ENCODE peak calls at places on chromosomes 16 and 17, in eight cellular contexts. H, M, P, G, X, W, L and V are unnamed samples.

GRCh38 chr17:27349540-27350021 is 55.7 kb downstream of the WSB1 start:
- DNase-seq in X (no peak), M (no peak), G (no peak), H (no peak), P (no peak), W (no peak), L (no peak), V (peak)

GRCh38 chr17:56653877-56654276 is 60.4 kb downstream of the NOG start:
- DNase-seq in G (peak), W (peak), L (peak), P (no peak), M (no peak), X (peak), H (no peak), V (peak)

GRCh38 chr17:30415491-30415890 is 36.8 kb downstream of the CPD start:
- DNase-seq in W (peak), G (no peak), H (no peak), L (no peak), P (no peak), M (no peak), X (no peak), V (peak)

GRCh38 chr17:82598256-82599011 is 49.8 kb downstream of the WDR45B start:
- DNase-seq in W (peak), X (no peak), H (no peak), G (no peak), L (no peak), P (no peak), M (no peak), V (no peak)

GRCh38 chr17:7842380-7842949 is 8.4 kb downstream of the KDM6B start:
- DNase-seq in M (peak), P (peak), W (peak), G (peak), X (peak), L (no peak), H (peak), V (peak)

GRCh38 chr17:147796-148740 is 10.7 kb downstream of the SCGB1C2 start:
- DNase-seq in X (no peak), G (no peak), M (no peak), H (peak), L (no peak), W (no peak), P (no peak), V (no peak)

GRCh38 chr17:43998552-43998951 is 5.9 kb upstream of the NAGS start:
- DNase-seq in H (no peak), L (no peak), G (no peak), W (peak), X (no peak), P (no peak), M (no peak), V (no peak)

GRCh38 chr17:59406808-59407381 is 75.4 kb downstream of the YPEL2 start:
- DNase-seq in H (peak), P (no peak), L (peak), M (no peak), X (peak), G (no peak), W (peak), V (peak)

GRCh38 chr17:29857823-29858222 is 72.2 kb downstream of the SSH2 start:
- DNase-seq in G (no peak), L (no peak), W (no peak), H (no peak), M (no peak), P (no peak), X (no peak), V (no peak)

GRCh38 chr16:81697321-81697885 is 81.7 kb upstream of the PLCG2 start:
- DNase-seq in P (no peak), M (no peak), L (no peak), X (peak), G (peak), W (peak), H (peak), V (peak)

GRCh38 chr17:65473985-65474384 is 87.5 kb downstream of the AXIN2 start:
- DNase-seq in G (no peak), M (no peak), X (no peak), L (no peak), H (no peak), W (no peak), P (no peak), V (no peak)

GRCh38 chr17:40329981-40330794 is 21.2 kb downstream of the RARA start:
- DNase-seq in W (no peak), H (peak), P (no peak), G (no peak), X (no peak), M (no peak), L (no peak), V (no peak)

GRCh38 chr17:60712675-60713074 is 35.0 kb downstream of the BCAS3 start:
- DNase-seq in G (no peak), W (no peak), P (no peak), X (peak), H (no peak), M (no peak), L (peak), V (no peak)

GRCh38 chr17:4782652-4783051 is 3.5 kb downstream of the VMO1 start:
- DNase-seq in W (no peak), L (no peak), G (no peak), P (no peak), H (no peak), X (no peak), M (no peak), V (no peak)

GRCh38 chr16:87757841-87758426 is 7.9 kb downstream of the KLHDC4 start:
- DNase-seq in W (peak), M (no peak), L (peak), P (no peak), G (no peak), X (no peak), H (no peak), V (peak)

GRCh38 chr17:43401293-43401692 is 2.5 kb downstream of the ARL4D start:
- DNase-seq in L (peak), G (peak), W (peak), P (peak), H (peak), X (peak), M (no peak), V (peak)

GRCh38 chr17:40355804-40356758 is 8.5 kb downstream of the GJD3 start:
- DNase-seq in X (no peak), G (no peak), W (no peak), M (no peak), P (no peak), H (no peak), L (no peak), V (no peak)

GRCh38 chr16:81493755-81494433 is 49.3 kb downstream of the CMIP start:
- DNase-seq in G (peak), H (peak), X (peak), W (peak), L (no peak), P (no peak), M (no peak), V (peak)

GRCh38 chr16:86911311-86911999 is 333.1 kb downstream of the FOXL1 start:
- DNase-seq in P (no peak), L (no peak), M (no peak), W (peak), G (no peak), X (no peak), H (no peak), V (no peak)

GRCh38 chr17:61238455-61238933 is 161.1 kb upstream of the TBX2 start:
- DNase-seq in M (no peak), G (no peak), H (no peak), W (peak), P (no peak), L (no peak), X (no peak), V (no peak)

GRCh38 chr17:77687417-77687816 is 271.1 kb upstream of the TNRC6C start:
- DNase-seq in X (no peak), G (no peak), H (no peak), W (no peak), L (no peak), M (no peak), P (no peak), V (no peak)

GRCh38 chr16:76293980-76294690 is 16.9 kb downstream of the CNTNAP4 start:
- DNase-seq in G (no peak), L (no peak), W (no peak), P (no peak), H (no peak), M (no peak), X (no peak), V (peak)

GRCh38 chr16:642189-643049 is 791 bp downstream of the MCRIP2 start:
- DNase-seq in H (peak), M (no peak), G (no peak), W (peak), X (peak), P (no peak), L (no peak), V (peak)

GRCh38 chr17:6567528-6568185 is 11.3 kb upstream of the PITPNM3 start:
- DNase-seq in M (no peak), L (no peak), W (no peak), P (no peak), H (no peak), G (no peak), X (no peak), V (peak)

GRCh38 chr16:67526149-67526732 is 2.4 kb upstream of the RIPOR1 start:
- DNase-seq in M (no peak), P (no peak), X (no peak), L (no peak), W (peak), H (no peak), G (no peak), V (no peak)

GRCh38 chr16:53924311-53924860 is 220.4 kb downstream of the FTO start:
- DNase-seq in L (no peak), G (no peak), H (no peak), M (no peak), P (no peak), W (no peak), X (peak), V (no peak)

GRCh38 chr17:64732336-64733006 is 70.4 kb upstream of the SMURF2 start:
- DNase-seq in W (peak), H (peak), L (no peak), X (no peak), M (no peak), P (no peak), G (peak), V (peak)

GRCh38 chr16:5928476-5929055 is 831.0 kb upstream of the EEF2KMT start:
- DNase-seq in X (no peak), L (no peak), W (no peak), M (no peak), G (no peak), H (no peak), P (no peak), V (no peak)

GRCh38 chr16:48881272-48881671 is 271.3 kb upstream of the N4BP1 start:
- DNase-seq in L (no peak), M (no peak), P (no peak), G (no peak), W (no peak), X (no peak), H (no peak), V (no peak)

GRCh38 chr17:48012151-48012520 is 25.5 kb downstream of the COPZ2 start:
- DNase-seq in L (no peak), W (no peak), X (peak), H (peak), M (peak), G (no peak), P (no peak), V (peak)

GRCh38 chr17:78307887-78308633 is 51.8 kb downstream of the SOCS3 start:
- DNase-seq in L (no peak), X (peak), P (no peak), H (peak), W (no peak), M (no peak), G (no peak), V (no peak)

GRCh38 chr16:17658881-17659280 is 188.1 kb upstream of the XYLT1 start:
- DNase-seq in L (no peak), X (no peak), P (no peak), G (no peak), W (peak), H (no peak), M (no peak), V (no peak)

GRCh38 chr17:69719474-69720048 is 305.1 kb downstream of the MAP2K6 start:
- DNase-seq in G (no peak), X (no peak), M (no peak), H (no peak), P (no peak), L (no peak), W (no peak), V (no peak)

GRCh38 chr17:45313419-45313771 is 3.4 kb downstream of the MAP3K14 start:
- DNase-seq in G (no peak), H (no peak), X (no peak), M (no peak), W (no peak), P (no peak), L (no peak), V (no peak)

GRCh38 chr17:45312477-45313418 is 4.1 kb downstream of the MAP3K14 start:
- DNase-seq in H (no peak), M (no peak), W (no peak), G (no peak), X (no peak), L (no peak), P (no peak), V (no peak)

GRCh38 chr17:45310380-45311324 is 6.2 kb downstream of the MAP3K14 start:
- DNase-seq in M (no peak), L (no peak), G (no peak), H (peak), P (no peak), W (peak), X (no peak), V (peak)

GRCh38 chr17:45311406-45311761 is 5.4 kb downstream of the MAP3K14 start:
- DNase-seq in X (no peak), H (no peak), G (no peak), P (no peak), M (no peak), L (no peak), W (no peak), V (no peak)

GRCh38 chr17:45311762-45312476 is 4.9 kb downstream of the MAP3K14 start:
- DNase-seq in W (peak), P (no peak), G (peak), M (peak), X (peak), H (peak), L (peak), V (no peak)
- H3K4me3 ChIP-seq in W (no peak), P (peak), G (peak), M (peak), X (no peak), H (no peak), L (peak), V (peak)

DNA sequence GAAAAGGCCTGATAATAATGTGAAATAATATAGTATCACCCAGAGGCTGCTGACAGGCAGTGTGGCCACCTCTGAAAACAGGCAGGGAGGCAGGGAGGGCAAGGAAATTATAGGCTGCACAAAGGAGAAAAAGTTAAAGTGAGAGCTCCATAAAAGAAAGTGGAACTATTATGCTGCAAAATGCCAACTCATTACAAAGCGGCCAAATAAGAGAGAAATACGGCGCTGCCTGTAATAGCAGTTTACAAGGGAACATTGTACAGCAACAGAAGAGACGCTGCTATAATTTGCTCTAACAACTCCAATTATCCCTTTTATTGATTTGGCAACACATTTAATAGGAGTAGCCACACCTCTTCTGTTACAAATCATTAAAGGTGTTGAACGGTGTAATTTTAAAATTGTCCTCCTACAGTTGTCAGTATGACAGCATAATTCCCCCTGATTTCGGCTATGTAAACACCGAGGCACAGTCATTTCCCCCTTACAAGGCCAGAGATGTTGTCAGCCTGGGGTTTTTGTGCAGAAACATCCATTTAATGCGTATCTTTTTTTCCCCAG is 120.3 kb downstream of the MRM1 start:
- DNase-seq in G (no peak), M (no peak), P (no peak), W (no peak), H (no peak), L (no peak), X (no peak), V (no peak)
- H3K4me3 ChIP-seq in G (peak), M (peak), P (peak), W (no peak), H (no peak), L (peak), X (no peak), V (peak)

GRCh38 chr16:29791845-29792797 is 1.6 kb downstream of the KIF22 start:
- DNase-seq in X (no peak), L (no peak), P (no peak), W (no peak), M (no peak), H (no peak), G (no peak), V (no peak)
- H3K4me3 ChIP-seq in X (peak), L (peak), P (no peak), W (peak), M (peak), H (no peak), G (peak), V (peak)

GRCh38 chr17:11555530-11555929 is 42.7 kb upstream of the DNAH9 start:
- DNase-seq in G (no peak), P (no peak), L (no peak), H (no peak), W (no peak), X (no peak), M (no peak), V (no peak)

GRCh38 chr17:11553135-11553534 is 45.1 kb upstream of the DNAH9 start:
- DNase-seq in X (no peak), G (no peak), M (no peak), H (no peak), W (no peak), P (no peak), L (no peak), V (no peak)

GRCh38 chr17:11551442-11551841 is 46.8 kb upstream of the DNAH9 start:
- DNase-seq in W (no peak), H (no peak), G (no peak), X (no peak), L (no peak), P (no peak), M (no peak), V (no peak)

GRCh38 chr17:11554542-11554941 is 43.7 kb upstream of the DNAH9 start:
- DNase-seq in W (no peak), H (no peak), P (no peak), L (no peak), G (no peak), X (no peak), M (no peak), V (no peak)

DNA sequence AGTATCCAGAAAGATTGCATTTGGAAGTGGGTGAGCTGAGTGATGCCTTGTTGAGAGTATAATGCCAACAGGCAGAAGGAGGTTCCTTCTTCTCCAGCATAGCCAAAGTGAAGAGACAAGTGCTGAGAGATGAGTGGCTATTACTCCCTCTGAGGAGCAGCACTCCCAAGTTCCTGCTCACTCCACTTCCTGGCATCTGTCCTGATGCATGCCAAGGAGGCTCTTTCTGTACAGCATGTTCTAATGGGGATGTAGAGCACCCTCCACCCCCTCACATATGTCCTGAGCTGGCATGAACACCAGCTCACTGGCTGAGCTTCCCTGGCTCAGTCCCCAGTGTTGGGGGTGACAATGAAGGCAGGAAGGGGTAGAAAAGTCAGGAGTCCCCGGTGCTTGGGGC is 44.2 kb upstream of the DNAH9 start:
- DNase-seq in P (no peak), H (no peak), X (no peak), L (no peak), G (no peak), M (no peak), W (no peak), V (no peak)
- H3K4me3 ChIP-seq in P (no peak), H (no peak), X (no peak), L (no peak), G (no peak), M (no peak), W (no peak), V (no peak)

GRCh38 chr17:9291912-9292562 is 270.7 kb downstream of the NTN1 start:
- DNase-seq in L (no peak), G (peak), X (peak), W (peak), H (peak), M (no peak), P (no peak), V (peak)

GRCh38 chr17:9292563-9292941 is 271.2 kb downstream of the NTN1 start:
- DNase-seq in M (no peak), W (no peak), G (no peak), L (no peak), X (no peak), H (no peak), P (no peak), V (no peak)

GRCh38 chr17:9287301-9287700 is 266.0 kb downstream of the NTN1 start:
- DNase-seq in W (no peak), M (no peak), P (no peak), H (no peak), L (no peak), G (no peak), X (no peak), V (no peak)

GRCh38 chr17:9294661-9295210 is 273.4 kb downstream of the NTN1 start:
- DNase-seq in M (no peak), G (no peak), H (no peak), P (no peak), L (no peak), X (no peak), W (no peak), V (no peak)

DNA sequence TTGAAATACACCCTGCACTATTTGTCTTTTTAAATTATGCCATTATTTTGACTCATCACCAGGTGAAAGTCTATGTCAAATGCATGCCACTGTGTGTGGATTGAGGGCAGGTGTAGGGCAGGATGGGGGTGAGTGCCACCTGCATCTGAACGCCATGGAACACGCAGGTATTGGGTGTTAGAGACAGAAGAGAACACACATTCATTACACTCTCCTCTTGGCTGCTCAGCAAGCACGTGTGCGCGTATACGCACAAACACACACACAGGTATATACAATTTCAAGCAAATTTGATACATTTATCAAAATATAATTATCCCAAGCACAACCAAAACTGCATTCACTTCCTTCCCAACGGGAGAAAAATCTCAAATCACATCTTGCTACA is 268.9 kb downstream of the NTN1 start:
- DNase-seq in X (no peak), P (no peak), M (no peak), H (no peak), W (no peak), G (no peak), L (no peak), V (no peak)
- H3K4me3 ChIP-seq in X (no peak), P (no peak), M (no peak), H (no peak), W (no peak), G (no peak), L (no peak), V (no peak)

GRCh38 chr17:63479495-63480184 is 2.8 kb downstream of the ACE start:
- DNase-seq in W (no peak), G (no peak), H (no peak), P (no peak), L (no peak), M (no peak), X (no peak), V (no peak)

GRCh38 chr17:63481488-63481870 is 4.6 kb downstream of the ACE start:
- DNase-seq in L (no peak), M (no peak), P (no peak), G (no peak), W (no peak), H (no peak), X (no peak), V (no peak)

GRCh38 chr17:63480192-63480784 is 3.4 kb downstream of the ACE start:
- DNase-seq in L (no peak), G (no peak), H (no peak), W (no peak), P (no peak), M (no peak), X (no peak), V (no peak)

GRCh38 chr17:63482509-63482908 is 5.6 kb downstream of the ACE start:
- DNase-seq in W (no peak), P (no peak), M (no peak), X (no peak), G (no peak), L (no peak), H (no peak), V (no peak)

GRCh38 chr17:63480826-63481487 is 4.1 kb downstream of the ACE start:
- DNase-seq in G (no peak), W (no peak), L (no peak), P (no peak), X (no peak), H (no peak), M (no peak), V (no peak)
- H3K4me3 ChIP-seq in G (no peak), W (no peak), L (no peak), P (no peak), X (no peak), H (no peak), M (no peak), V (no peak)